ENCODE peak calls at places on chromosomes 4 and X, in six cellular contexts. R is NCI-H460; Z is midbrain; N is GM04504; Q is CD4-positive, alpha-beta T cell; X is activated gamma-delta T cell. L is an unnamed sample.

GRCh38 chrX:46325312-46325877 is 219.8 kb downstream of the ZNF674 start:
- DNase-seq in R (peak; percentile 58), Z (no peak), N (no peak), Q (peak; percentile 34), X (no peak), L (no peak)

GRCh38 chr4:11111876-11112275 is 316.8 kb downstream of the HS3ST1 start:
- DNase-seq in R (no peak), Z (no peak), N (no peak), Q (no peak), X (no peak), L (no peak)

GRCh38 chrX:3788494-3789233 is 75.2 kb upstream of the PRKX start:
- DNase-seq in R (no peak), Z (no peak), N (no peak), Q (no peak), X (no peak), L (no peak)

GRCh38 chr4:36489798-36490197 is 208.4 kb downstream of the DTHD1 start:
- DNase-seq in R (no peak), Z (no peak), N (no peak), Q (no peak), X (no peak), L (no peak)

GRCh38 chr4:27278615-27279014 is 418.0 kb downstream of the STIM2 start:
- DNase-seq in R (no peak), Z (no peak), N (no peak), Q (no peak), X (no peak), L (no peak)

GRCh38 chrX:110394653-110395052 is 36.0 kb downstream of the RTL9 start:
- DNase-seq in R (no peak), Z (no peak), N (no peak), Q (no peak), X (no peak), L (no peak)

GRCh38 chrX:109927663-109928273 is 75.1 kb upstream of the TMEM164 start:
- DNase-seq in R (no peak), Z (no peak), N (no peak), Q (no peak), X (no peak), L (no peak)

GRCh38 chr4:62709618-62710252 is 1509.6 kb downstream of the ADGRL3 start:
- DNase-seq in R (peak; percentile 27), Z (peak; percentile 76), N (no peak), Q (no peak), X (no peak), L (no peak)

GRCh38 chr4:95106408-95106928 is 348.7 kb downstream of the BMPR1B start:
- DNase-seq in R (no peak), Z (no peak), N (no peak), Q (no peak), X (no peak), L (no peak)

GRCh38 chr4:139740531-139741041 is 75.0 kb downstream of the MGST2 start:
- DNase-seq in R (peak; percentile 66), Z (peak; percentile 79), N (peak; percentile 81), Q (no peak), X (no peak), L (no peak)

GRCh38 chr4:15702941-15703403 is at the start of gene BST1:
- DNase-seq in R (no peak), Z (peak; percentile 38), N (no peak), Q (peak; percentile 59), X (peak; percentile 21), L (peak; percentile 23)

GRCh38 chr4:136526517-136526916 is 1005.8 kb downstream of the PCDH18 start:
- DNase-seq in R (no peak), Z (no peak), N (no peak), Q (no peak), X (no peak), L (no peak)

GRCh38 chr4:4216668-4217067 is 10.1 kb downstream of the OTOP1 start:
- DNase-seq in R (no peak), Z (no peak), N (peak; percentile 5), Q (no peak), X (no peak), L (no peak)

GRCh38 chr4:16843831-16844508 is 54.5 kb downstream of the LDB2 start:
- DNase-seq in R (no peak), Z (no peak), N (peak; percentile 53), Q (no peak), X (no peak), L (no peak)

L was measured in T follicular helper cell.